ENCODE peak calls at places on chromosomes 11 and 22, in eight cellular contexts. F is activated naive CD4-positive, alpha-beta T cell treated with Interleukin-2 at 50 U/mL for 16 hours; A is cardiac muscle cell; O is activated CD4-positive, alpha-beta T cell treated with anti-CD3 and anti-CD28 coated beads, Interleukin-2, amount 10 ng/mL, durations not matched to agents 7 days and 5 days; X is RCC 7860; H is stimulated activated CD8-positive, alpha-beta memory T cell treated with anti-CD3 and anti-CD28 coated beads, Interleukin-15, amount 100 ng/mL, for 24 hours; E is esophagus squamous epithelium; T is substantia nigra. I is an unnamed sample.

GRCh38 chr11:13538044-13538443 is 42.2 kb upstream of the PTH start:
- DNase-seq in F (no peak), A (no peak), O (no peak), X (no peak), H (no peak), E (no peak), T (no peak), I (no peak)

GRCh38 chr11:69232821-69233760 is 60.9 kb upstream of the MYEOV start:
- DNase-seq in F (no peak), A (no peak), O (no peak), X (no peak), H (no peak), E (no peak), T (no peak), I (peak)

GRCh38 chr11:100727410-100727809 is 40.3 kb downstream of the ARHGAP42 start:
- DNase-seq in F (no peak), A (peak), O (no peak), X (peak), H (no peak), E (no peak), T (no peak), I (no peak)

GRCh38 chr11:5203366-5203765 is 2.9 kb upstream of the OR51V1 start:
- DNase-seq in F (no peak), A (no peak), O (no peak), X (no peak), H (no peak), E (no peak), T (no peak), I (no peak)

GRCh38 chr22:39392341-39392948 is 7.1 kb upstream of the TAB1 start:
- DNase-seq in F (no peak), A (peak), O (no peak), X (no peak), H (no peak), E (no peak), T (no peak), I (no peak)

GRCh38 chr11:12211331-12212065 is 101.1 kb downstream of the MICAL2 start:
- DNase-seq in F (no peak), A (no peak), O (no peak), X (no peak), H (no peak), E (no peak), T (no peak), I (no peak)

GRCh38 chr11:124943242-124943641 is 7.4 kb upstream of the HEPACAM start:
- DNase-seq in F (no peak), A (no peak), O (no peak), X (no peak), H (no peak), E (no peak), T (no peak), I (no peak)

GRCh38 chr11:36492724-36493304 is 17.3 kb downstream of the TRAF6 start:
- DNase-seq in F (peak), A (peak), O (peak), X (peak), H (no peak), E (no peak), T (no peak), I (no peak)

GRCh38 chr11:64242920-64243854 is 2.3 kb downstream of the FKBP2 start:
- DNase-seq in F (no peak), A (no peak), O (no peak), X (no peak), H (no peak), E (no peak), T (no peak), I (no peak)

GRCh38 chr11:73585834-73586575 is 11.9 kb downstream of the FAM168A start:
- DNase-seq in F (no peak), A (no peak), O (no peak), X (peak), H (no peak), E (no peak), T (no peak), I (no peak)

GRCh38 chr22:35899736-35900135 is 128.9 kb downstream of the RBFOX2 start:
- DNase-seq in F (no peak), A (no peak), O (no peak), X (no peak), H (no peak), E (no peak), T (no peak), I (no peak)

GRCh38 chr11:26199341-26199740 is 132.6 kb upstream of the ANO3 start:
- DNase-seq in F (no peak), A (peak), O (no peak), X (no peak), H (no peak), E (no peak), T (no peak), I (no peak)

GRCh38 chr11:88414981-88415391 is 77.5 kb upstream of the CTSC start:
- DNase-seq in F (peak), A (peak), O (peak), X (no peak), H (no peak), E (no peak), T (no peak), I (no peak)

GRCh38 chr11:43268161-43268560 is 43.6 kb upstream of the API5 start:
- DNase-seq in F (no peak), A (no peak), O (no peak), X (no peak), H (no peak), E (no peak), T (no peak), I (no peak)

GRCh38 chr11:120688166-120688565 is 176.6 kb downstream of the GRIK4 start:
- DNase-seq in F (no peak), A (peak), O (no peak), X (no peak), H (no peak), E (no peak), T (no peak), I (no peak)

GRCh38 chr22:46528121-46528610 is 9.3 kb downstream of the CELSR1 start:
- DNase-seq in F (no peak), A (peak), O (no peak), X (peak), H (no peak), E (no peak), T (no peak), I (no peak)

GRCh38 chr22:20628081-20628939 is 120.9 kb downstream of the MED15 start:
- DNase-seq in F (no peak), A (no peak), O (no peak), X (no peak), H (no peak), E (no peak), T (no peak), I (no peak)

GRCh38 chr22:20965104-20965887 is 1.8 kb upstream of the AIFM3 start:
- DNase-seq in F (no peak), A (no peak), O (no peak), X (no peak), H (no peak), E (no peak), T (no peak), I (no peak)

GRCh38 chr22:19430890-19431541 is 517 bp downstream of the HIRA start:
- DNase-seq in F (peak), A (peak), O (peak), X (no peak), H (peak), E (no peak), T (no peak), I (no peak)

GRCh38 chr11:44338721-44339529 is 29.0 kb upstream of the ALX4 start:
- DNase-seq in F (no peak), A (no peak), O (no peak), X (no peak), H (no peak), E (no peak), T (no peak), I (no peak)

GRCh38 chr22:41482319-41482935 is 13.5 kb downstream of the ACO2 start:
- DNase-seq in F (no peak), A (no peak), O (no peak), X (peak), H (no peak), E (no peak), T (no peak), I (no peak)

GRCh38 chr22:31127181-31127772 is 4.5 kb downstream of the INPP5J start:
- DNase-seq in F (no peak), A (no peak), O (no peak), X (no peak), H (no peak), E (no peak), T (no peak), I (peak)

GRCh38 chr11:94871491-94872185 is 101.7 kb downstream of the CWC15 start:
- DNase-seq in F (no peak), A (no peak), O (no peak), X (no peak), H (no peak), E (no peak), T (no peak), I (peak)

GRCh38 chr11:17765381-17766359 is 31.1 kb downstream of the KCNC1 start:
- DNase-seq in F (no peak), A (no peak), O (no peak), X (peak), H (no peak), E (no peak), T (no peak), I (no peak)

GRCh38 chr11:125514336-125515101 is 18.5 kb upstream of the FEZ1 start:
- DNase-seq in F (peak), A (peak), O (peak), X (peak), H (no peak), E (no peak), T (no peak), I (no peak)

GRCh38 chr11:130217632-130218031 is 58.0 kb downstream of the ST14 start:
- DNase-seq in F (no peak), A (no peak), O (no peak), X (no peak), H (no peak), E (no peak), T (no peak), I (no peak)

GRCh38 chr11:125289419-125290088 is 125.0 kb downstream of the PKNOX2 start:
- DNase-seq in F (no peak), A (peak), O (no peak), X (no peak), H (no peak), E (no peak), T (no peak), I (no peak)

GRCh38 chr22:48949375-48950149 is 878.1 kb downstream of the BRD1 start:
- DNase-seq in F (no peak), A (no peak), O (no peak), X (no peak), H (no peak), E (no peak), T (no peak), I (peak)

GRCh38 chr11:19715373-19715772 is 2.7 kb downstream of the NAV2 start:
- DNase-seq in F (no peak), A (peak), O (no peak), X (peak), H (no peak), E (no peak), T (no peak), I (no peak)

I was measured in coronary artery.